ENCODE peak calls at places on chromosomes 13 and 19, in eight cellular contexts. M is PC-3, D is HCT116, G is hepatocyte, B is psoas muscle, F is right atrium auricular region, C is left lung, Y is pancreas. X is an unnamed sample. For H3K27me3, the result is how much of the 10 kb centered on the place peaks cover.

GRCh38 chr13:43303040-43303729 is 279.8 kb downstream of the DNAJC15 start:
- DNase-seq in C (no peak), F (no peak), Y (peak), G (peak), D (no peak), M (peak), B (peak), X (peak)

GRCh38 chr13:48629282-48629681 is 24.4 kb upstream of the CYSLTR2 start:
- DNase-seq in M (no peak), G (peak), C (no peak), F (no peak), Y (no peak), B (no peak), D (no peak), X (no peak)

GRCh38 chr19:54325194-54325621 is 12.2 kb upstream of the LILRA5 start:
- DNase-seq in Y (no peak), F (no peak), G (peak), B (no peak), C (no peak), M (peak), D (peak), X (no peak)

GRCh38 chr19:19552811-19553210 is 14.7 kb downstream of the CILP2 start:
- DNase-seq in B (no peak), F (no peak), C (no peak), Y (no peak), D (no peak), M (peak), G (peak), X (no peak)

GRCh38 chr13:113930711-113931637 is 42.9 kb downstream of the C13orf46 start:
- DNase-seq in D (no peak), F (no peak), M (no peak), B (no peak), Y (no peak), G (no peak), C (no peak), X (no peak)

GRCh38 chr13:39963612-39964011 is 308.1 kb downstream of the COG6 start:
- DNase-seq in C (no peak), B (no peak), M (no peak), D (no peak), F (no peak), G (no peak), Y (no peak), X (no peak)

GRCh38 chr13:44894001-44894770 is 95.1 kb downstream of the NUFIP1 start:
- DNase-seq in F (no peak), M (peak), Y (no peak), B (no peak), C (no peak), D (no peak), G (peak), X (no peak)

GRCh38 chr19:11321206-11322126 is 18.0 kb downstream of the RAB3D start:
- DNase-seq in F (no peak), G (no peak), B (no peak), D (no peak), M (no peak), C (peak), Y (no peak), X (no peak)

GRCh38 chr19:42879613-42880012 is at the start of gene PSG1:
- DNase-seq in M (no peak), F (no peak), D (no peak), B (no peak), C (no peak), Y (no peak), G (no peak), X (no peak)

GRCh38 chr19:13212759-13213330 is 62.6 kb downstream of the IER2 start:
- DNase-seq in C (peak), G (peak), D (peak), Y (peak), F (no peak), B (peak), M (peak), X (no peak)

GRCh38 chr19:7861619-7862412 is 12.4 kb downstream of the PRR36 start:
- DNase-seq in D (no peak), Y (no peak), C (no peak), G (no peak), F (no peak), B (no peak), M (no peak), X (no peak)

GRCh38 chr19:49672131-49672919 is 4.7 kb upstream of the PRMT1 start:
- DNase-seq in D (peak), C (peak), B (peak), M (peak), Y (peak), F (peak), G (peak), X (peak)

GRCh38 chr13:106433066-106433465 is 102.4 kb downstream of the EFNB2 start:
- DNase-seq in D (no peak), C (no peak), M (peak), F (no peak), B (no peak), G (no peak), Y (no peak), X (no peak)

GRCh38 chr19:46733693-46734240 is 12.1 kb upstream of the FKRP start:
- DNase-seq in F (no peak), Y (no peak), C (peak), G (no peak), M (no peak), B (no peak), D (no peak), X (no peak)

GRCh38 chr19:9323557-9323918 is 441 bp upstream of the ZNF559 start:
- DNase-seq in B (peak), C (no peak), Y (peak), D (peak), F (peak), G (peak), M (peak), X (peak)

GRCh38 chr19:33486936-33487793 is 34.4 kb downstream of the PEPD start:
- DNase-seq in G (no peak), F (no peak), M (no peak), Y (no peak), D (no peak), B (no peak), C (peak), X (no peak)

GRCh38 chr19:53183146-53183545 is 10.0 kb downstream of the ZNF665 start:
- DNase-seq in B (no peak), C (no peak), G (no peak), F (no peak), D (no peak), Y (no peak), M (peak), X (no peak)

GRCh38 chr19:2424686-2425621 is 2.4 kb downstream of the TIMM13 start:
- DNase-seq in Y (peak), D (no peak), M (peak), F (no peak), C (peak), G (peak), B (peak), X (peak)

GRCh38 chr19:2080336-2080988 is 15.7 kb downstream of the MOB3A start:
- DNase-seq in Y (no peak), C (no peak), G (no peak), M (no peak), D (no peak), B (no peak), F (no peak), X (no peak)

GRCh38 chr19:9940778-9941177 is 4.5 kb upstream of the OLFM2 start:
- DNase-seq in G (no peak), M (no peak), B (no peak), Y (no peak), D (no peak), F (no peak), C (no peak), X (no peak)

GRCh38 chr19:47247308-47247990 is 8.9 kb upstream of the CCDC9 start:
- DNase-seq in F (peak), C (peak), M (peak), B (peak), G (peak), Y (peak), D (no peak), X (peak)

GRCh38 chr19:4557971-4558941 is 1.2 kb downstream of the SEMA6B start:
- DNase-seq in D (no peak), G (peak), Y (no peak), M (peak), C (peak), F (no peak), B (no peak), X (no peak)

GRCh38 chr13:110361365-110361911 is 54.4 kb downstream of the COL4A2 start:
- DNase-seq in C (no peak), D (no peak), F (peak), Y (no peak), B (peak), M (no peak), G (no peak), X (no peak)

GRCh38 chr19:20313894-20314293 is 146.9 kb downstream of the ZNF486 start:
- DNase-seq in G (no peak), M (no peak), B (no peak), C (no peak), F (no peak), D (no peak), Y (no peak), X (no peak)

GRCh38 chr19:19649580-19649995 is 6.1 kb upstream of the GMIP start:
- DNase-seq in D (no peak), C (peak), G (peak), M (no peak), B (no peak), Y (no peak), F (no peak), X (no peak)

GRCh38 chr13:72180253-72180952 is 313.4 kb upstream of the DACH1 start:
- DNase-seq in C (no peak), G (no peak), B (no peak), D (no peak), F (no peak), M (peak), Y (peak), X (no peak)

GRCh38 chr13:67230774-67231480 is 791 bp upstream of the PCDH9 start:
- DNase-seq in Y (peak), C (peak), F (no peak), G (peak), D (no peak), B (peak), M (peak), X (peak)

GRCh38 chr19:33302175-33302973 is at the start of gene CEBPA:
- DNase-seq in D (peak), Y (peak), C (peak), G (peak), B (peak), F (no peak), M (peak), X (peak)

GRCh38 chr13:24693862-24694471 is 13.8 kb downstream of the ATP12A start:
- DNase-seq in B (no peak), G (peak), C (no peak), Y (no peak), D (peak), M (peak), F (no peak), X (no peak)

GRCh38 chr19:41866284-41866683 is 6.2 kb downstream of the RPS19 start:
- DNase-seq in Y (no peak), B (no peak), F (no peak), C (no peak), M (no peak), D (no peak), G (no peak), X (no peak)

GRCh38 chr13:98423417-98423816 is 153.5 kb downstream of the STK24 start:
- DNase-seq in B (no peak), D (no peak), Y (peak), C (no peak), M (no peak), F (no peak), G (no peak), X (no peak)

DNA sequence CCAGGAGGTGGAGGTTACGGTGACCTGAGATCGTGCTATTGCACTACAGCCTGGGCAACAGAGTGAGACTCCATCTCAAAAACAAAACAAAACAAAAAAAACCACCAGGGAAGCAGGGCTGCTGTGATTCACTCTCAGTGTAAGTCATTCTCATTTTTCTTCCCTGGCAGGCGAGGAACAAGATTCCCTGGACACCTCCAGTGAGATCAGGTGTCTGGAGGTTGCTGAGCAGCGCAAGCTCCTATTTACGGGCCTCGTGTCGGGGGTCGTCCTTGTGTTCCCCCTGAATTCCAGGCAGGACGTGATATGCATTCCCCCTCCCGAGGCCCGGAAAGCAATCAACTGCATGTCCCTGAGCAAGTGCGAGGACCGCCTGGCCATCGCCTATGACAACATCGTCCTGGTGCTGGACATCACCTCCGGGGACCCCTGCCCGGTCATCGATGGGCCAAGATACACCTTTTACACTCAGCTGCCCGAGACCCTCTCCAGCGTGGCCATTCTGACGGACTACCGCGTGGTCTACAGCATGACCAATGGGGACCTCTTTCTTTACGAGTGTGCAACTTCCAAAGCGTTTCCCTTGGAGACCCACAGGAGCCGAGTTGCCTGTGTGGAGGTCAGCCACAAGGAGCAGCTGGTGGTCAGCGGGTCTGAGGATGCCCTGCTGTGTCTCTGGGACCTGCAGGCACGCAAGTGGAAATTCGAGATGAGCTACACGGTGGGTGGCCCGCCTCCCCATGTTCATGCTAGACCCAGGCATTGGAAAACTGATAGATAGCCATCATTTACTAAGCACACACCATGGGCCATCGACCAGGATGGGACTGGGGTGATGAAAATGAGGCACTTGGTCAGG is 21.6 kb upstream of the SIN3B start:
- DNase-seq in M (no peak), D (no peak), B (no peak), C (no peak), G (no peak), Y (no peak), F (no peak), X (no peak)
- H3K27me3 ChIP-seq in M (under half), D (under half), B (under half), C (under half), G (under half), Y (under half), F (under half), X (under half)

GRCh38 chr19:51654783-51655182 is 8.2 kb upstream of the SIGLEC14 start:
- DNase-seq in B (no peak), Y (no peak), G (no peak), M (no peak), C (no peak), F (no peak), D (no peak), X (no peak)
- TF ChIP-seq CTCF in B (no peak), Y (no peak), G (no peak), M (no peak), C (no peak), F (no peak), D (no peak), X (no peak)

GRCh38 chr13:50129923-50130685 is 114.9 kb downstream of the KCNRG start:
- DNase-seq in M (peak), F (no peak), B (peak), D (no peak), Y (no peak), G (peak), C (peak), X (no peak)
- H3K27ac ChIP-seq in M (no peak), F (peak), B (peak), D (no peak), Y (no peak), G (no peak), C (peak), X (peak)

GRCh38 chr19:35853038-35853756 is 893 bp upstream of the NPHS1 start:
- DNase-seq in M (no peak), D (no peak), G (no peak), Y (no peak), F (no peak), C (peak), B (no peak), X (no peak)
- H3K27me3 ChIP-seq in M (under half), D (under half), G (under half), Y (under half), F (under half), C (half or more), B (under half), X (half or more)

GRCh38 chr13:83563499-83563898 is 318.8 kb downstream of the SLITRK1 start:
- DNase-seq in G (no peak), M (no peak), Y (no peak), D (no peak), F (no peak), C (no peak), B (no peak), X (no peak)

DNA sequence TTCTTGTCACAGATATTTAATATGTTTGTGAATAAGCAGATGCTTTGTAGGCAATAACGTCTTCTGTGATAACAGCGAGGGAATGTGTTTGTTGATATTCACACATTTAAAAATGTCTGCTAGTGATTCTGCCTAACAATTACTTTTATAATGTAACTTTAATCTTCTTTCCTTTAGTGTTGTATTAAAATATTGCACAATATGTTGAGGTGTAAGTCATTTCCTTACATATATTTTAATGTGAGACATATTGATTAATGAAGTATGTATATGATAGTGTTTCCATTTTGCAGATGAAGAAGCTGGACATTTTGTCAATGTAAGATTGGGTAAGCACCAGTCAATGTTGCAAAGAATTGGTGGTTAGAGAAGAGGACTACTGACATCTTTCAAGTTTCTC is 324.4 kb downstream of the SLITRK1 start:
- DNase-seq in G (no peak), B (no peak), C (no peak), Y (no peak), F (no peak), D (no peak), M (no peak), X (no peak)
- TF ChIP-seq CTCF in G (no peak), B (no peak), C (no peak), Y (no peak), F (no peak), D (no peak), M (no peak), X (no peak)

DNA sequence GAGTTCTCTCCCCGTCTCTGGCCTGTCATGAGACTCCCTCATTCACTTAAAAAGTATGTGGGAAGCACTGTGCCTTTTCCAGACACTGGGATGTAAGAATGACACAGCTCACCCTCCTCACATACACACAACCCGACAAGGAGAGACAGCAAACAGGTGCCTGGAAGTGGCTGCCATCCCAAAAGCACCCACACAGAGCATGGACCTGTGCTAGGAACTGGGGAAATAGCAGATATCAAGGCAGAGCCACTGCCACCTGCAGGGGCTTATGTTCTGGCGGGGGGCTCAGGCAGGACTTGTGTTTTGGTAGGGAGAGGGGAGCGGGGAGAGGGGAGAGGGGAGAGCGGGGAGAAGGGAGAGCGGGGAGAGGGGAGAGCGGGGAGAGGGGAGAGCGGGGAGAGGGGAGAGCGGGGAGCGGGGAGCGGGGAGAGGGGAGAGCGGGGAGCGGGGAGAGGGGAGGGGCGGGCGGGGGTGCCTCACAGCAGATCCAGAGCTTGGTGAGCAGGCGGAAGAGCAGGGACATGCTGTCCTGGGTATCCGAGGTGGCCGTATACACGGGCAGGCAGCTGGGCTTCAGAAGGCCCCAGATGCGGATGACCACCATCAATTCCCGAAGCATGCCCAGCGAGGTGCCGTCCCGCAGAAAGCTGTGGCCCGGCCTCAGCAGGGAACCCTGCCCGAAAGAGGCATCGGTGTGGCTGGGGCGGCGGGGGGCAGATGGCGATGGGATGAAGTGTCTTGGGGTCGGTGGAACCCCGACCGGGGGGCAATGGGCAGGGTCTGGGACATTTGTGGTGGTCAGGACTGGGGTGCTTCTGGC is 12.2 kb downstream of the CFD start:
- DNase-seq in G (no peak), M (no peak), Y (no peak), B (no peak), F (no peak), D (no peak), C (no peak), X (no peak)
- H3K27ac ChIP-seq in G (peak), M (no peak), Y (no peak), B (no peak), F (peak), D (peak), C (peak), X (peak)

GRCh38 chr13:27822258-27822872 is 30.1 kb downstream of the GSX1 start:
- DNase-seq in Y (no peak), C (no peak), M (no peak), F (no peak), B (no peak), G (no peak), D (no peak), X (no peak)

GRCh38 chr13:27822873-27823311 is 30.6 kb downstream of the GSX1 start:
- DNase-seq in B (no peak), F (no peak), Y (no peak), C (no peak), M (no peak), G (no peak), D (no peak), X (no peak)

GRCh38 chr13:27824121-27824520 is 31.8 kb downstream of the GSX1 start:
- DNase-seq in C (no peak), M (no peak), Y (no peak), F (no peak), B (no peak), G (no peak), D (no peak), X (no peak)

GRCh38 chr13:27820524-27821482 is 28.5 kb downstream of the GSX1 start:
- DNase-seq in F (no peak), C (no peak), G (no peak), M (no peak), Y (no peak), B (no peak), D (no peak), X (no peak)

DNA sequence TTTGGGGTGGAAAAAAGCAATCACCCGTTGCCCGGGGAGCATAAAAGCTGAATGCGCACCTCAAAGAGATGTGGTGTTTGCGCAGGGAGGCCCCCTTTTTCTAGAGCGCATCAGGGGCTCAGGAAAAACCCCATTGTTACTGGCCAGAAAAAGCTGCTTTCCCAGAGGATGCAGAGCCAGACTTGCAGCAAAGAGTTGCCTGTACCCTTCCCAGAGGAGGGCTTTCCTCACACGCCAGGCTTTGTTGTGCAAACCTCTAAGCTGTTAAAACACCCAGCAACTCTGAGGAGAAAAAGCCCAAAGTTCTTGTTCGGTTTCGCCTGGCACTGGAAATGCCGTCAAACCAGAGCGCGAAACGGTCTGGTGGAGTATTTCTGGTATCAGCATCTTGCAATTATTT is 29.3 kb downstream of the GSX1 start:
- DNase-seq in G (no peak), B (no peak), C (no peak), D (no peak), F (no peak), Y (no peak), M (no peak), X (no peak)
- H3K27me3 ChIP-seq in G (half or more), B (under half), C (half or more), D (under half), F (under half), Y (under half), M (half or more), X (half or more)

DNA sequence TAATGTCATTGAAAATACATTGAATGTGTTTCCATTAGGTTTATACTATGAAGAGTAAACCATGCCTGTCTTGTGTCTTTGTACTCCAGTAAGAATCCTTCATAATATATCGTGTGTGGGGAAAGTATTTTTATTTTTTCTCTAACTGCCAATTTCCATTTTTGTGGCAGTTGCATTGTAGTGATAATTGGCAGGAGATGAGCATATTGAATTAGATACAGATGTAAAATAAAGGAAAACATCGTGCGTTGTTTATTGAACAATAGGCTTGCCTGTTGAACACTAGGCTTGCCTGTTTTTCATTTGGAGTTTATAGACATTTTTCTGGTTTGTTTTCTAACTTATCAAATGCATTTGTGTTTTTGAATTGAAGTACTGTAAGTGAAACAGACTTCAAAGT is 218.9 kb downstream of the NBEA start:
- DNase-seq in B (no peak), M (no peak), D (no peak), F (no peak), G (no peak), Y (no peak), C (no peak), X (no peak)
- TF ChIP-seq CTCF in B (no peak), M (no peak), D (no peak), F (no peak), G (no peak), Y (no peak), C (no peak), X (no peak)

X was measured in dorsolateral prefrontal cortex.